ENCODE peak calls at places on chromosomes 11 and 22, in eight cellular contexts. R is HCT116, J is GM12891, H is suprapubic skin, C is endothelial cell of umbilical vein, O is HepG2, W is stomach, E is prostate gland. K is an unnamed sample.

GRCh38 chr11:113613619-113614018 is 92.5 kb downstream of the TMPRSS5 start:
- DNase-seq in R (no peak), J (no peak), H (no peak), C (no peak), O (no peak), W (no peak), E (no peak), K (no peak)

GRCh38 chr22:49967333-49968241 is 7.0 kb downstream of the PIM3 start:
- DNase-seq in R (no peak), J (peak), H (peak), C (no peak), O (peak), W (peak), E (peak), K (peak)

GRCh38 chr11:11808992-11809583 is 32.7 kb upstream of the USP47 start:
- DNase-seq in R (no peak), J (no peak), H (no peak), C (no peak), O (no peak), W (no peak), E (no peak), K (no peak)

GRCh38 chr22:44925465-44926123 is 84.2 kb downstream of the PHF21B start:
- DNase-seq in R (no peak), J (no peak), H (no peak), C (no peak), O (no peak), W (no peak), E (no peak), K (no peak)

GRCh38 chr11:11170352-11171084 is 182.5 kb downstream of the CSNK2A3 start:
- DNase-seq in R (no peak), J (no peak), H (no peak), C (no peak), O (no peak), W (no peak), E (no peak), K (no peak)

GRCh38 chr11:59152312-59152967 is 9.8 kb downstream of the FAM111A start:
- DNase-seq in R (no peak), J (no peak), H (no peak), C (no peak), O (no peak), W (no peak), E (no peak), K (no peak)

GRCh38 chr11:88280673-88281316 is 56.7 kb downstream of the CTSC start:
- DNase-seq in R (no peak), J (no peak), H (no peak), C (peak), O (no peak), W (no peak), E (peak), K (no peak)

GRCh38 chr22:46057206-46057605 is 80.2 kb upstream of the WNT7B start:
- DNase-seq in R (no peak), J (no peak), H (peak), C (no peak), O (no peak), W (peak), E (no peak), K (no peak)

GRCh38 chr11:73227571-73228211 is 9.6 kb downstream of the P2RY2 start:
- DNase-seq in R (peak), J (no peak), H (peak), C (no peak), O (no peak), W (peak), E (peak), K (no peak)

GRCh38 chr11:121592708-121593107 is 139.9 kb upstream of the SORL1-AS1 start:
- DNase-seq in R (no peak), J (no peak), H (no peak), C (peak), O (no peak), W (no peak), E (no peak), K (no peak)

GRCh38 chr22:21974058-21974649 is 8.4 kb downstream of the TOP3B start:
- DNase-seq in R (no peak), J (no peak), H (no peak), C (no peak), O (no peak), W (no peak), E (no peak), K (no peak)

GRCh38 chr11:78649361-78650215 is 74.9 kb upstream of the NARS2 start:
- DNase-seq in R (no peak), J (no peak), H (no peak), C (no peak), O (no peak), W (no peak), E (no peak), K (no peak)

GRCh38 chr11:16271258-16271657 is 85.1 kb downstream of the SOX6 start:
- DNase-seq in R (no peak), J (no peak), H (no peak), C (no peak), O (no peak), W (no peak), E (no peak), K (no peak)

GRCh38 chr11:128956401-128957203 is 13.9 kb upstream of the TP53AIP1 start:
- DNase-seq in R (peak), J (no peak), H (no peak), C (peak), O (peak), W (no peak), E (peak), K (no peak)

GRCh38 chr22:29744902-29745301 is 21.9 kb downstream of the ZMAT5 start:
- DNase-seq in R (no peak), J (no peak), H (no peak), C (no peak), O (no peak), W (peak), E (peak), K (no peak)

GRCh38 chr11:11403763-11404725 is 51.0 kb upstream of the CSNK2A3 start:
- DNase-seq in R (no peak), J (no peak), H (no peak), C (no peak), O (no peak), W (no peak), E (no peak), K (no peak)

GRCh38 chr22:21042978-21043855 is 2.5 kb upstream of the LRRC74B start:
- DNase-seq in R (no peak), J (no peak), H (no peak), C (no peak), O (no peak), W (no peak), E (no peak), K (no peak)

GRCh38 chr22:49765951-49766350 is 61.7 kb downstream of the BRD1 start:
- DNase-seq in R (no peak), J (no peak), H (no peak), C (no peak), O (no peak), W (peak), E (no peak), K (no peak)

GRCh38 chr11:355581-356458 is 13.5 kb upstream of the B4GALNT4 start:
- DNase-seq in R (peak), J (peak), H (peak), C (peak), O (peak), W (peak), E (peak), K (peak)
- TF ChIP-seq POLR2A in R (peak), J (peak), H (no peak), C (peak), O (peak), W (no peak), E (peak), K (no peak)

GRCh38 chr11:118051611-118052461 is 25.0 kb upstream of the TMPRSS4 start:
- DNase-seq in R (no peak), J (no peak), H (no peak), C (no peak), O (no peak), W (peak), E (no peak), K (no peak)
- TF ChIP-seq POLR2AphosphoS5 in R (no peak), J (no peak), H (no peak), C (no peak), O (no peak), W (no peak), E (no peak), K (no peak)

DNA sequence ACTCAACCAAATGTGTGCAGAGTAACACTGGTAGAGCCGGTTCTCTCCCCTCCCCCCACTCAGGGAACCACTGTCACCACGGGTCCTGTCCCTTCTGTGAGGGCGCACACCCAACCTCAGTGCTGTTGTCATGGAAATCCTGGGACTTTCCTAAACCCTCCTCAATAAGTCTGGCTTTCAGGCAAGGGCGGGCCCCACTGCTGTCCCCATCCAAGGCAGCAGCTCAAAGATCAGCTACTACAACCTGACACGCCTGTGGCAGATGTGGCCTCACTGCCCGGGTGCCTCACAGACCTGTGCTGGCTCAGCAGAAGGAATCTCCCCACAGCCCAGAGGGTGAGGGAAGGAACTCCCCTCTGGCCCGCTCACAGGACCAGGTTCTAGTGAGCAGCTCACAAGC is 2.2 kb downstream of the PRODH start:
- DNase-seq in R (no peak), J (no peak), H (no peak), C (no peak), O (no peak), W (no peak), E (no peak), K (no peak)
- TF ChIP-seq POLR2A in R (no peak), J (no peak), H (no peak), C (no peak), O (no peak), W (no peak), E (no peak), K (no peak)

DNA sequence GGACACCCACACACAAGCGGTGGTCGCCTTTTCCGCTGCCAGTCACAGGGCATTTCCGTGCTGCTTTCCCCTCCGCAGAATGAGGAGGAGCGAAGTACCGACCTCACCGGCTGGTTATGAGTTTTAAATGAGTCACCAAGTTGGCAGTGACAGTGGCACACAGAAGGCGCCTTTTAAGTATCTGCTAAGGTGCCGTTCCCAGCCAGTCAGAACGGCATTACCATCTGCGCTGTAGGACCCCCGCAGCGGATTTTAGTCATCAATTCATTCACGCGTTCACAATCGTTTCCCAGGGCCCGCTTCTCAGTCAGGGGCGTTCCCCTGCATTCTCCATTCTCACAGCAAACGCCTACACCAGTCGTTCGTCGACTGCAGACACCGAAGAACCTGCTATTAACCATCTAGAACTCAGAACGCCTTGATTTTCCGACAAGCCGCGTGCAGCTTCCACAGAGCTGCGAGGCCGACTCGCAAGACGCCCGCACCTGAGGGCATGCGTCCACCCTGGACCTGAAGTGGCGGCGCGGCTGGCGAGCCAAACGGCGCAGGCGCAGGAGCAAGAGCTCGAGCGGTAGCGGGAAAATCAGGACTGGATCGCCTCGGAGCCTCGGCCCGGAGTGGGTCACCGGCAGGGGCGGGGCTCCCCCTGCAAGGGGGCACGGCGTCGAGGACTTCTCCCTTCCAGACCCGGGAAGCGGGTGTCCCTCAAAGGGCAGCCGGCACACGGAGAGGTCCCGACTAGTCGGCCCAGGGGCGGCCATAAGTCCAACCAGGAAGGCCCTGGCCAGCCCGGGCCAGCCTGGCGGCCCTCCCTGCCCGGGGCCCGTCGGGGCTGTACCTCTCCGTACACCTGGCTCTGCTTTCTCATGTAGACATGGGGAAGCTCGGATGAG is 642 bp downstream of the CYP2R1 start:
- DNase-seq in R (peak), J (peak), H (peak), C (peak), O (no peak), W (peak), E (peak), K (peak)
- TF ChIP-seq POLR2AphosphoS5 in R (peak), J (no peak), H (no peak), C (peak), O (no peak), W (peak), E (peak), K (peak)